ENCODE peak calls at places on chromosome 19, in four cellular contexts. P is fibroblast of lung, L is H1, W is tibial artery. R is an unnamed sample. For H3K4me1 and H3K36me3, the result is how much of the 10 kb centered on the place peaks cover.

GRCh38 chr19:46303345-46303701 is 6.5 kb downstream of the HIF3A start:
- DNase-seq in P (no peak), L (no peak), W (no peak), R (no peak)

GRCh38 chr19:54188224-54188871 is 1.0 kb downstream of the MBOAT7 start:
- DNase-seq in P (no peak), L (no peak), W (no peak), R (no peak)

GRCh38 chr19:4636761-4637160 is 2.6 kb upstream of the TNFAIP8L1 start:
- DNase-seq in P (no peak), L (no peak), W (no peak), R (no peak)

GRCh38 chr19:5951338-5951861 is 26.5 kb downstream of the RANBP3 start:
- DNase-seq in P (no peak), L (no peak), W (no peak), R (no peak)

GRCh38 chr19:18194554-18195238 is 1.7 kb downstream of the MPV17L2 start:
- DNase-seq in P (peak), L (peak), W (no peak), R (no peak)

GRCh38 chr19:6039541-6040225 is 61.7 kb upstream of the RANBP3 start:
- DNase-seq in P (no peak), L (peak), W (no peak), R (no peak)

GRCh38 chr19:5631511-5632240 is 8.8 kb downstream of the SAFB start:
- DNase-seq in P (peak), L (no peak), W (no peak), R (no peak)

GRCh38 chr19:2341247-2341705 is 12.8 kb downstream of the SPPL2B start:
- DNase-seq in P (no peak), L (no peak), W (no peak), R (no peak)

GRCh38 chr19:9323557-9323918 is 441 bp upstream of the ZNF559 start:
- DNase-seq in P (peak), L (no peak), W (peak), R (no peak)

GRCh38 chr19:46016426-46017094 is 6.3 kb downstream of the PGLYRP1 start:
- DNase-seq in P (peak), L (peak), W (peak), R (no peak)

GRCh38 chr19:13057147-13057572 is 45.5 kb downstream of the LYL1 start:
- DNase-seq in P (no peak), L (no peak), W (no peak), R (no peak)

GRCh38 chr19:34241513-34242337 is 12.6 kb upstream of the GARRE1 start:
- DNase-seq in P (no peak), L (peak), W (no peak), R (no peak)

GRCh38 chr19:3281026-3281425 is 56.6 kb downstream of the CELF5 start:
- DNase-seq in P (no peak), L (no peak), W (no peak), R (no peak)

GRCh38 chr19:43380008-43380407 is 26.5 kb downstream of the CD177 start:
- DNase-seq in P (no peak), L (no peak), W (no peak), R (no peak)

GRCh38 chr19:6971366-6971765 is 49.9 kb downstream of the MBD3L2B start:
- DNase-seq in P (no peak), L (no peak), W (no peak), R (no peak)

GRCh38 chr19:45809643-45810159 is 5.4 kb downstream of the RSPH6A start:
- DNase-seq in P (peak), L (no peak), W (no peak), R (no peak)

GRCh38 chr19:29771708-29772415 is 39.9 kb upstream of the CCNE1 start:
- DNase-seq in P (peak), L (peak), W (no peak), R (no peak)

GRCh38 chr19:10764340-10764894 is 46.5 kb downstream of the DNM2 start:
- DNase-seq in P (no peak), L (no peak), W (no peak), R (no peak)
- H3K4me1 ChIP-seq in P (under half), L (under half), W (half or more), R (under half)

DNA sequence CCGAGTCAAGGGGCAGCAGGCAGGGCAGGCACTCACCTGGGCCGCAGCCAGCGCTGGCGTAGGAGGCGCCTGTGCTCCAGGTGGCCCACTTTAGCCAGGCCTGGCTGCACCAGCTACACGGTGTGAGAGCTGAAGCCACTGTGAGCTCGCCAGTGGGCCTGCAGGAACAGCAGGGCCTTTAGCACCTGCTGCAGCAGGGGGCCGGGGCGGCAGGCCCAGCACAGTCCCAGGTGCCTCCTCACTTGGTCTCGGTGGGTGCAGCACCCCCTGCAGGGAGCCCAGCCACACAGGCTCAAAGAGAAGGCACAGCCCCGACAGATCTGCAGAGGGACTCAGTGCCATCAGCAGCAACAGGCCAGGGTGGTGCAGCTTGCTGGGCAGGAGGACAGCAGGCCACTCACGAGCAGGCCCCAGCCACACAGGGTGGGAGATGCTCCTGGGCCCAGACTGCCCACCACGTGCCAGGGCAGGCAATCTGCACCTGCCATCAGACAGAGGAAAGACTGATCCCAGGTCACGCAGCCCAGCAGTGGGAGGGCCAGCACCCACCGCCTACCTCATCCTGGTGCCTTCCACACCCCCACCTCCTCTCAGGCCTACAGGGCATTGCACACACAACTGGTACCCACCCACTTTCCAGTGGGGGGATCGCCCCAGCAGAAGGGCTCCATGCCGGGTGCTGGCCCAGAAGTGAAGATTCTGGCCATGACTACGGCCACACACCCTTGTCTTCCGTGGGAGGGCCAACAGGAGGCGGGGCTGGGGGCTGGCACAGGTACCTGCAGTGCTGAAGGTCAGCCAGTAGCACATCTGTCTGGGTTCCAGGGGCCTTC is 15.8 kb downstream of the ARHGAP33 start:
- DNase-seq in P (no peak), L (no peak), W (no peak), R (no peak)
- TF ChIP-seq CTCF in P (no peak), L (peak), W (no peak), R (no peak)

GRCh38 chr19:55678121-55678671 is 3.2 kb downstream of the EPN1 start:
- DNase-seq in P (no peak), L (no peak), W (peak), R (peak)
- H3K36me3 ChIP-seq in P (under half), L (under half), W (under half), R (under half)

GRCh38 chr19:1162404-1163282 is 11.4 kb downstream of the SBNO2 start:
- DNase-seq in P (no peak), L (no peak), W (no peak), R (no peak)
- H3K4me1 ChIP-seq in P (under half), L (under half), W (under half), R (under half)

R was measured in esophagus squamous epithelium.